ENCODE peak calls at places on chromosomes 4 and X, in nine cellular contexts. S is progenitor cell of endocrine pancreas, M is suprapubic skin, E is astrocyte of the spinal cord, X is psoas muscle, Q is nephron progenitor cell, B is lower leg skin, H is mammary epithelial cell, N is fibroblast of mammary gland. I is an unnamed sample.

GRCh38 chr4:127967141-127967775 is 2.1 kb downstream of the ABHD18 start:
- DNase-seq in H (no peak), M (no peak), S (no peak), B (no peak), Q (no peak), N (peak; percentile 41), X (no peak), E (no peak), I (no peak)

GRCh38 chr4:84790769-84791565 is 175.5 kb downstream of the WDFY3 start:
- DNase-seq in S (no peak), H (no peak), Q (no peak), E (no peak), X (no peak), B (no peak), M (no peak), N (no peak), I (no peak)

GRCh38 chr4:43402393-43402792 is 509.9 kb downstream of the GRXCR1 start:
- DNase-seq in M (no peak), E (no peak), B (no peak), X (no peak), N (no peak), Q (no peak), S (no peak), H (no peak), I (no peak)

GRCh38 chr4:1644906-1645657 is 39.0 kb downstream of the FAM53A start:
- DNase-seq in M (no peak), B (no peak), E (peak; percentile 18), N (peak; percentile 5), X (peak; percentile 68), H (peak; percentile 62), Q (peak; percentile 53), S (no peak), I (no peak)

GRCh38 chrX:12702509-12703091 is 88.6 kb upstream of the PRPS2 start:
- DNase-seq in X (no peak), S (no peak), N (peak; percentile 3), Q (peak; percentile 28), M (no peak), H (peak; percentile 62), E (no peak), B (no peak), I (no peak)

GRCh38 chr4:23903859-23904438 is 14.1 kb upstream of the PPARGC1A start:
- DNase-seq in X (no peak), Q (no peak), N (peak; percentile 55), E (no peak), B (no peak), H (no peak), S (no peak), M (no peak), I (no peak)

GRCh38 chrX:44596277-44596676 is 53.6 kb upstream of the FUNDC1 start:
- DNase-seq in H (no peak), B (no peak), S (no peak), X (no peak), N (no peak), Q (no peak), M (no peak), E (no peak), I (no peak)

GRCh38 chr4:56818797-56819196 is 2.7 kb downstream of the SPINK2 start:
- DNase-seq in E (no peak), Q (no peak), B (no peak), X (no peak), H (no peak), N (no peak), M (no peak), S (no peak), I (no peak)

GRCh38 chrX:23953908-23954269 is 46.1 kb downstream of the CXorf58 start:
- DNase-seq in B (no peak), E (no peak), Q (no peak), S (no peak), M (no peak), N (no peak), X (no peak), H (no peak), I (no peak)

GRCh38 chr4:147732516-147733193 is 767 bp downstream of the ARHGAP10 start:
- DNase-seq in B (no peak), Q (peak; percentile 70), X (peak; percentile 69), M (no peak), S (peak; percentile 29), E (peak; percentile 47), H (peak; percentile 51), N (peak; percentile 35), I (no peak)

GRCh38 chr4:150256841-150257273 is 178.6 kb downstream of the DCLK2 start:
- DNase-seq in S (no peak), N (no peak), E (no peak), Q (no peak), X (no peak), B (no peak), H (peak; percentile 91), M (no peak), I (no peak)

GRCh38 chr4:39621582-39621981 is 17.1 kb downstream of the SMIM14 start:
- DNase-seq in H (peak; percentile 11), X (peak; percentile 75), M (no peak), E (peak; percentile 72), S (no peak), Q (no peak), B (no peak), N (peak; percentile 93), I (no peak)

GRCh38 chrX:118221257-118221656 is 104.6 kb upstream of the KLHL13 start:
- DNase-seq in H (no peak), N (no peak), E (no peak), S (no peak), B (no peak), Q (no peak), M (no peak), X (no peak), I (no peak)

GRCh38 chr4:39576268-39576667 is 49.0 kb upstream of the UGDH start:
- DNase-seq in X (no peak), Q (no peak), H (no peak), B (no peak), S (no peak), N (no peak), M (no peak), E (no peak), I (no peak)

GRCh38 chrX:126137899-126138298 is 28.2 kb downstream of the DCAF12L2 start:
- DNase-seq in E (no peak), Q (no peak), H (no peak), N (no peak), M (no peak), S (no peak), X (no peak), B (no peak), I (no peak)

DNA sequence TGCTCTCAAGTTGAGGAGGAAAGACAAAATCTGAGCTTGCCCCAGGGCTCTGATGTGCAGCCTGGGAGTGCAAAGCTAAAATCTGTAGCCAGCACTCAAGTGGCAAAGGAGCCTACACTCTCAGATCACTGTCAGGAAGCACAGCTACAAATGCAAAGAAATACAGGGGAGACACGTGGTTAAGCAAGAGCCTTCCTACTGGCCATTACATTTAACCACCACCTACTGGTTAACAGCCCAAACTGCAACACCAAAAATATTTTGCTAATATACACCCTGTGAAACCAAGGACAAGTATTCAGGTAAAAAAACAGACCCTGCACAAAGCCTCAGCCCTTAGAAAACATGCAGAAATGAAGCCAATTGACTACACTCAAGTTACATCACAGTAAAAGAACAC is 170.4 kb upstream of the FGF16 start:
- DNase-seq in N (no peak), M (no peak), H (no peak), E (no peak), X (no peak), B (no peak), S (no peak), Q (no peak), I (no peak)
- TF ChIP-seq CTCF in N (peak; percentile 2), M (no peak), H (peak; percentile 9), E (no peak), X (no peak), B (no peak), S (no peak), Q (no peak), I (no peak)

GRCh38 chrX:132594129-132594528 is 105.3 kb upstream of the MBNL3 start:
- DNase-seq in M (no peak), E (no peak), B (no peak), H (peak; percentile 34), X (no peak), Q (no peak), N (peak; percentile 79), S (no peak), I (no peak)

GRCh38 chrX:132591719-132592275 is 103.0 kb upstream of the MBNL3 start:
- DNase-seq in H (no peak), Q (no peak), M (no peak), E (no peak), X (no peak), B (no peak), S (no peak), N (no peak), I (no peak)

GRCh38 chrX:132590350-132591026 is 101.7 kb upstream of the MBNL3 start:
- DNase-seq in N (no peak), H (no peak), E (no peak), M (no peak), S (no peak), B (no peak), X (no peak), Q (no peak), I (no peak)

GRCh38 chrX:132592880-132593279 is 104.0 kb upstream of the MBNL3 start:
- DNase-seq in M (no peak), B (peak; percentile 11), N (peak; percentile 15), Q (peak; percentile 14), S (no peak), X (no peak), H (no peak), E (no peak), I (no peak)
- TF ChIP-seq CTCF in M (no peak), B (no peak), N (peak; percentile 35), Q (peak; percentile 52), S (peak; percentile 47), X (peak; percentile 31), H (peak; percentile 7), E (peak; percentile 38), I (no peak)

GRCh38 chr4:3136454-3136853 is 62.0 kb downstream of the HTT start:
- DNase-seq in M (no peak), E (peak; percentile 18), H (no peak), S (no peak), Q (no peak), X (no peak), N (peak; percentile 28), B (no peak), I (no peak)
- TF ChIP-seq CTCF in M (no peak), E (peak; percentile 32), H (peak; percentile 9), S (peak; percentile 34), Q (no peak), X (peak; percentile 44), N (peak; percentile 33), B (no peak), I (peak; percentile 22)

GRCh38 chrX:135591871-135592270 is 71.4 kb downstream of the INTS6L start:
- DNase-seq in N (no peak), H (no peak), Q (no peak), E (no peak), B (no peak), S (no peak), X (no peak), M (no peak), I (no peak)

GRCh38 chrX:135595543-135595942 is 75.1 kb downstream of the INTS6L start:
- DNase-seq in H (no peak), M (no peak), E (no peak), N (no peak), X (no peak), B (no peak), S (no peak), Q (no peak), I (no peak)

DNA sequence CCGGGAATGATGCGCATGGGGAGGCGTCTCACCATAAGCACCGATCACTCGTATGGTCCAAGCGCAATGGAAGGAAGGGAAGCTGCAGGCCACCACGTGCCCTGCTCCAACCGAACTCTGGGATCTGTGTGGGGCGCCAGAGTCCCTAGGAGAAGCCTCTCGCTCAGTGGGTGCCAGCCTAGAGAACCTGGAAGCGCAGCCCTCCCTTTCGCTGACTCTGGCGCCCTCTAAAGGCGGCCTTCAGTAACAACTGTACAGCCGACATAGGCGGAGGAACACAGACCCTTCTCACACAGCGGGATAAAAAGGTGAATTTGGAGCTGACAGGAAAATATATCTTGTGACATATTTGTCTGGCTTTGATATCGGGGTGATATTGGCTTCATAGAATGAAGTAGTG is 76.0 kb downstream of the INTS6L start:
- DNase-seq in N (peak; percentile 26), S (peak; percentile 16), X (no peak), M (no peak), B (no peak), Q (peak; percentile 59), E (peak; percentile 1), H (peak; percentile 25), I (peak; percentile 30)
- TF ChIP-seq CTCF in N (peak; percentile 52), S (peak; percentile 49), X (peak; percentile 19), M (no peak), B (no peak), Q (peak; percentile 48), E (peak; percentile 43), H (peak; percentile 54), I (peak; percentile 56)